ENCODE peak calls at places on chromosomes 4 and X, in eight cellular contexts. S, X, F, Z, R, Y, P and N are unnamed samples.
A peak's percentile ranks its signal among the peaks of the same experiment; 100 is the strongest.

GRCh38 chrX:136250191-136251041 is 784 bp downstream of the MAP7D3 start:
- DNase-seq in S (peak; percentile 27), X (no peak), F (no peak), Z (peak; percentile 40), R (peak; percentile 41), Y (no peak), P (no peak), N (no peak)

GRCh38 chrX:1465261-1466231 is 12.8 kb upstream of the ASMTL start:
- DNase-seq in S (no peak), X (no peak), F (no peak), Z (no peak), R (no peak), Y (no peak), P (no peak), N (no peak)

GRCh38 chr4:61200195-61200990 is at the start of gene ADGRL3:
- DNase-seq in S (no peak), X (no peak), F (no peak), Z (no peak), R (no peak), Y (peak; percentile 64), P (no peak), N (peak; percentile 6)

GRCh38 chrX:132404266-132404665 is 84.6 kb downstream of the MBNL3 start:
- DNase-seq in S (no peak), X (no peak), F (no peak), Z (no peak), R (no peak), Y (no peak), P (no peak), N (no peak)

GRCh38 chr4:7389719-7390118 is 45.0 kb downstream of the PSAPL1 start:
- DNase-seq in S (no peak), X (no peak), F (no peak), Z (no peak), R (no peak), Y (no peak), P (no peak), N (no peak)

GRCh38 chr4:169404959-169405358 is 134.2 kb upstream of the SH3RF1 start:
- DNase-seq in S (no peak), X (no peak), F (no peak), Z (no peak), R (peak; percentile 87), Y (peak; percentile 17), P (no peak), N (peak; percentile 26)

GRCh38 chrX:119685225-119686066 is 7.5 kb downstream of the SEPTIN6 start:
- DNase-seq in S (peak; percentile 65), X (no peak), F (no peak), Z (no peak), R (peak; percentile 65), Y (no peak), P (no peak), N (no peak)

GRCh38 chr4:184648220-184649025 is 824 bp downstream of the CASP3 start:
- DNase-seq in S (peak; percentile 68), X (no peak), F (no peak), Z (peak; percentile 3), R (peak; percentile 59), Y (no peak), P (peak; percentile 34), N (peak; percentile 33)

GRCh38 chrX:15269618-15270521 is at the start of gene ASB9:
- DNase-seq in S (peak; percentile 52), X (peak; percentile 39), F (no peak), Z (peak; percentile 81), R (peak; percentile 64), Y (no peak), P (peak; percentile 78), N (peak; percentile 34)

GRCh38 chr4:18684932-18685331 is 663.4 kb upstream of the LCORL start:
- DNase-seq in S (no peak), X (no peak), F (no peak), Z (no peak), R (peak; percentile 18), Y (no peak), P (no peak), N (no peak)

GRCh38 chr4:109323348-109323747 is 20.9 kb upstream of the COL25A1 start:
- DNase-seq in S (no peak), X (no peak), F (no peak), Z (no peak), R (no peak), Y (no peak), P (no peak), N (no peak)

GRCh38 chr4:85370400-85371032 is 104.4 kb upstream of the ARHGAP24 start:
- DNase-seq in S (peak; percentile 51), X (peak; percentile 21), F (peak; percentile 11), Z (no peak), R (peak; percentile 40), Y (peak; percentile 7), P (peak; percentile 31), N (peak; percentile 18)

GRCh38 chr4:15238720-15239119 is 189.1 kb upstream of the C1QTNF7 start:
- DNase-seq in S (peak; percentile 23), X (no peak), F (no peak), Z (peak; percentile 25), R (peak; percentile 11), Y (no peak), P (peak; percentile 5), N (peak; percentile 63)

GRCh38 chr4:63370997-63371396 is 1038.3 kb downstream of the TECRL start:
- DNase-seq in S (no peak), X (no peak), F (no peak), Z (no peak), R (no peak), Y (no peak), P (no peak), N (no peak)

GRCh38 chr4:47930971-47931804 is 16.8 kb upstream of the NFXL1 start:
- DNase-seq in S (no peak), X (no peak), F (no peak), Z (no peak), R (peak; percentile 45), Y (no peak), P (no peak), N (peak; percentile 60)

GRCh38 chrX:112967903-112968302 is 127.3 kb upstream of the AMOT start:
- DNase-seq in S (no peak), X (no peak), F (no peak), Z (no peak), R (no peak), Y (no peak), P (no peak), N (no peak)

GRCh38 chr4:181150173-181150572 is 1093.0 kb upstream of the TENM3 start:
- DNase-seq in S (no peak), X (no peak), F (no peak), Z (no peak), R (no peak), Y (no peak), P (peak; percentile 6), N (no peak)

GRCh38 chr4:174156239-174156826 is 127.1 kb downstream of the FBXO8 start:
- DNase-seq in S (peak; percentile 80), X (peak; percentile 48), F (peak; percentile 4), Z (peak; percentile 13), R (peak; percentile 62), Y (no peak), P (peak; percentile 23), N (peak; percentile 38)

GRCh38 chr4:63458010-63458409 is 951.2 kb downstream of the TECRL start:
- DNase-seq in S (no peak), X (no peak), F (no peak), Z (no peak), R (no peak), Y (no peak), P (no peak), N (no peak)

GRCh38 chrX:109959356-109959871 is 43.5 kb upstream of the TMEM164 start:
- DNase-seq in S (peak; percentile 81), X (no peak), F (no peak), Z (no peak), R (no peak), Y (no peak), P (no peak), N (no peak)

GRCh38 chr4:7766661-7767345 is 172.9 kb downstream of the AFAP1 start:
- DNase-seq in S (no peak), X (no peak), F (no peak), Z (no peak), R (peak; percentile 36), Y (no peak), P (no peak), N (no peak)

GRCh38 chrX:103797691-103798090 is 21.1 kb downstream of the PLP1 start:
- DNase-seq in S (no peak), X (no peak), F (no peak), Z (no peak), R (no peak), Y (no peak), P (no peak), N (peak; percentile 8)

GRCh38 chrX:104039689-104040505 is at the start of gene H2BW2:
- DNase-seq in S (no peak), X (no peak), F (no peak), Z (no peak), R (no peak), Y (no peak), P (no peak), N (no peak)

GRCh38 chr4:169133932-169134331 is 123.9 kb upstream of the CBR4 start:
- DNase-seq in S (no peak), X (no peak), F (no peak), Z (no peak), R (no peak), Y (no peak), P (peak; percentile 35), N (no peak)

GRCh38 chr4:101199507-101200285 is 147.6 kb downstream of the PPP3CA start:
- DNase-seq in S (no peak), X (no peak), F (no peak), Z (no peak), R (peak; percentile 47), Y (no peak), P (no peak), N (peak; percentile 83)

GRCh38 chr4:20700007-20700761 is at the start of gene PACRGL:
- DNase-seq in S (peak; percentile 98), X (peak; percentile 88), F (peak; percentile 50), Z (peak; percentile 67), R (peak; percentile 94), Y (peak; percentile 86), P (peak; percentile 91), N (peak; percentile 91)
- TF ChIP-seq POLR2A in S (peak; percentile 77), X (peak; percentile 67), F (peak; percentile 82), Z (peak; percentile 26), R (peak; percentile 43), Y (peak; percentile 66), P (peak; percentile 66), N (peak; percentile 80)

GRCh38 chr4:67714248-67714583 is 13.3 kb upstream of the UBA6 start:
- DNase-seq in S (peak; percentile 49), X (no peak), F (no peak), Z (no peak), R (no peak), Y (no peak), P (no peak), N (no peak)
- H3K4me2 ChIP-seq in S (peak overlapping the region; percentile 33), X (peak overlapping the region; percentile 23), F (no peak overlapping the region), Z (peak overlapping the region; percentile 69), R (no peak overlapping the region), Y (no peak overlapping the region), P (no peak overlapping the region), N (no peak overlapping the region)

GRCh38 chr4:133148690-133149363 is at the start of gene PCDH10:
- DNase-seq in S (peak; percentile 64), X (no peak), F (no peak), Z (peak; percentile 70), R (peak; percentile 98), Y (peak; percentile 88), P (peak; percentile 1), N (peak; percentile 87)
- TF ChIP-seq POLR2A in S (peak; percentile 30), X (no peak), F (no peak), Z (peak; percentile 15), R (peak; percentile 96), Y (no peak), P (no peak), N (peak; percentile 94)

DNA sequence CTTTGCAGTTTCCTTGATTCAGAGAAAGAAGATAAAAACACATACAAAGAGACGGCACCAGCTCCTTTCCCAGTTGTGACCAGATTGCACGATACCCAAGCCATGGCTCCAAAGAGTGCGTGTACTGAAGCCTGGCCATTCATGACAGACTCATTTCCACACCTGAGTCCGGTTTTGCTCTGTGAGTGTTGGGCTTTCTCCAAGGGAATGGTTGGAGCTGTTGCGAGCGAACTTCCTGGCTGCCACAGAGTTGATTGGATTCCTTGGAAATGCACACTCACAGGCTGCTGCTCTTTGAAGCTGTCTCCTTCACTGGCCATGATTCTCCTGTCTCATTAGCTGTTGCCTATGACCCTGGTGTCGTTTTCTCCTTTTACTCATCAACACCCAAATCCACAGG is 44.0 kb upstream of the BBS12 start:
- DNase-seq in S (no peak), X (no peak), F (no peak), Z (no peak), R (peak; percentile 54), Y (no peak), P (no peak), N (peak; percentile 20)
- H3K4me2 ChIP-seq in S (no peak overlapping the region), X (no peak overlapping the region), F (peak overlapping the region; percentile 70), Z (no peak overlapping the region), R (peak overlapping the region; percentile 77), Y (no peak overlapping the region), P (no peak overlapping the region), N (peak overlapping the region; percentile 86)